ENCODE peak calls at places on chromosome X, in ten cellular contexts. One of them, this sample, is unnamed.

GRCh38 chrX:9291666-9292065 is 173.2 kb upstream of the TBL1X start:
- DNase-seq in left cardiac atrium: no peak
- DNase-seq in NCI-H1417 treated with DMSO at 0.1 percent for 48 hours: peak
- DNase-seq in uterus: no peak
- DNase-seq in EL: no peak
- DNase-seq in NCI-H1092: peak
- DNase-seq in AG09309: no peak
- DNase-seq in H7: peak
- DNase-seq in stimulated activated naive CD4-positive, alpha-beta T cell: no peak
- DNase-seq in HT-29: no peak
- DNase-seq in this sample: no peak

GRCh38 chrX:68511255-68511654 is 12.4 kb downstream of the YIPF6 start:
- DNase-seq in left cardiac atrium: no peak
- DNase-seq in NCI-H1417 treated with DMSO at 0.1 percent for 48 hours: peak
- DNase-seq in uterus: no peak
- DNase-seq in EL: peak
- DNase-seq in NCI-H1092: peak
- DNase-seq in AG09309: no peak
- DNase-seq in H7: peak
- DNase-seq in stimulated activated naive CD4-positive, alpha-beta T cell: peak
- DNase-seq in HT-29: peak
- DNase-seq in this sample: no peak

GRCh38 chrX:78997870-78998558 is 52.8 kb downstream of the P2RY10 start:
- DNase-seq in left cardiac atrium: peak
- DNase-seq in NCI-H1417 treated with DMSO at 0.1 percent for 48 hours: no peak
- DNase-seq in uterus: no peak
- DNase-seq in EL: no peak
- DNase-seq in NCI-H1092: no peak
- DNase-seq in AG09309: no peak
- DNase-seq in H7: no peak
- DNase-seq in stimulated activated naive CD4-positive, alpha-beta T cell: no peak
- DNase-seq in HT-29: no peak
- DNase-seq in this sample: peak

GRCh38 chrX:74370482-74370881 is 50.8 kb upstream of the SLC16A2 start:
- DNase-seq in left cardiac atrium: no peak
- DNase-seq in NCI-H1417 treated with DMSO at 0.1 percent for 48 hours: no peak
- DNase-seq in uterus: no peak
- DNase-seq in EL: no peak
- DNase-seq in NCI-H1092: no peak
- DNase-seq in AG09309: no peak
- DNase-seq in H7: no peak
- DNase-seq in stimulated activated naive CD4-positive, alpha-beta T cell: no peak
- DNase-seq in HT-29: no peak
- DNase-seq in this sample: no peak

GRCh38 chrX:154785711-154786110 is 19.6 kb downstream of the MPP1 start:
- DNase-seq in left cardiac atrium: no peak
- DNase-seq in NCI-H1417 treated with DMSO at 0.1 percent for 48 hours: no peak
- DNase-seq in uterus: no peak
- DNase-seq in EL: no peak
- DNase-seq in NCI-H1092: no peak
- DNase-seq in AG09309: no peak
- DNase-seq in H7: no peak
- DNase-seq in stimulated activated naive CD4-positive, alpha-beta T cell: no peak
- DNase-seq in HT-29: no peak
- DNase-seq in this sample: no peak

GRCh38 chrX:17078031-17078730 is 131.7 kb downstream of the REPS2 start:
- DNase-seq in left cardiac atrium: no peak
- DNase-seq in NCI-H1417 treated with DMSO at 0.1 percent for 48 hours: no peak
- DNase-seq in uterus: no peak
- DNase-seq in EL: peak
- DNase-seq in NCI-H1092: no peak
- DNase-seq in AG09309: peak
- DNase-seq in H7: no peak
- DNase-seq in stimulated activated naive CD4-positive, alpha-beta T cell: no peak
- DNase-seq in HT-29: peak
- DNase-seq in this sample: no peak

GRCh38 chrX:136209016-136209738 is 42.0 kb downstream of the MAP7D3 start:
- DNase-seq in left cardiac atrium: peak
- DNase-seq in NCI-H1417 treated with DMSO at 0.1 percent for 48 hours: no peak
- DNase-seq in uterus: peak
- DNase-seq in EL: peak
- DNase-seq in NCI-H1092: no peak
- DNase-seq in AG09309: no peak
- DNase-seq in H7: peak
- DNase-seq in stimulated activated naive CD4-positive, alpha-beta T cell: peak
- DNase-seq in HT-29: peak
- DNase-seq in this sample: no peak

GRCh38 chrX:139112432-139112831 is 400.9 kb upstream of the FGF13 start:
- DNase-seq in left cardiac atrium: no peak
- DNase-seq in NCI-H1417 treated with DMSO at 0.1 percent for 48 hours: no peak
- DNase-seq in uterus: no peak
- DNase-seq in EL: no peak
- DNase-seq in NCI-H1092: peak
- DNase-seq in AG09309: no peak
- DNase-seq in H7: no peak
- DNase-seq in stimulated activated naive CD4-positive, alpha-beta T cell: no peak
- DNase-seq in HT-29: no peak
- DNase-seq in this sample: no peak

GRCh38 chrX:83916525-83916924 is 55.6 kb downstream of the CYLC1 start:
- DNase-seq in left cardiac atrium: no peak
- DNase-seq in NCI-H1417 treated with DMSO at 0.1 percent for 48 hours: no peak
- DNase-seq in uterus: no peak
- DNase-seq in EL: peak
- DNase-seq in NCI-H1092: no peak
- DNase-seq in AG09309: no peak
- DNase-seq in H7: peak
- DNase-seq in stimulated activated naive CD4-positive, alpha-beta T cell: no peak
- DNase-seq in HT-29: peak
- DNase-seq in this sample: no peak

GRCh38 chrX:95427389-95427788 is 1257.3 kb upstream of the DIAPH2 start:
- DNase-seq in left cardiac atrium: no peak
- DNase-seq in NCI-H1417 treated with DMSO at 0.1 percent for 48 hours: no peak
- DNase-seq in uterus: no peak
- DNase-seq in EL: no peak
- DNase-seq in NCI-H1092: no peak
- DNase-seq in AG09309: no peak
- DNase-seq in H7: no peak
- DNase-seq in stimulated activated naive CD4-positive, alpha-beta T cell: no peak
- DNase-seq in HT-29: no peak
- DNase-seq in this sample: no peak

GRCh38 chrX:55488559-55489314 is 911 bp downstream of the USP51 start:
- DNase-seq in left cardiac atrium: peak
- DNase-seq in NCI-H1417 treated with DMSO at 0.1 percent for 48 hours: no peak
- DNase-seq in uterus: peak
- DNase-seq in EL: peak
- DNase-seq in NCI-H1092: peak
- DNase-seq in AG09309: no peak
- DNase-seq in H7: peak
- DNase-seq in stimulated activated naive CD4-positive, alpha-beta T cell: peak
- DNase-seq in HT-29: no peak
- DNase-seq in this sample: peak

GRCh38 chrX:54540289-54540688 is 10.3 kb downstream of the GNL3L start:
- DNase-seq in left cardiac atrium: peak
- DNase-seq in NCI-H1417 treated with DMSO at 0.1 percent for 48 hours: no peak
- DNase-seq in uterus: no peak
- DNase-seq in EL: peak
- DNase-seq in NCI-H1092: no peak
- DNase-seq in AG09309: no peak
- DNase-seq in H7: no peak
- DNase-seq in stimulated activated naive CD4-positive, alpha-beta T cell: no peak
- DNase-seq in HT-29: no peak
- DNase-seq in this sample: no peak

GRCh38 chrX:95754411-95754810 is 930.2 kb upstream of the DIAPH2 start:
- DNase-seq in left cardiac atrium: no peak
- DNase-seq in NCI-H1417 treated with DMSO at 0.1 percent for 48 hours: no peak
- DNase-seq in uterus: no peak
- DNase-seq in EL: no peak
- DNase-seq in NCI-H1092: no peak
- DNase-seq in AG09309: no peak
- DNase-seq in H7: no peak
- DNase-seq in stimulated activated naive CD4-positive, alpha-beta T cell: no peak
- DNase-seq in HT-29: no peak
- DNase-seq in this sample: no peak